ENCODE peak calls at places on chromosomes 16 and 17, in five cellular contexts. W is H9; F is activated CD8-positive, alpha-beta memory T cell treated with anti-CD3 and anti-CD28 coated beads for 4 hours; G is astrocyte of the spinal cord; P is MV-4-11. H is an unnamed sample.

GRCh38 chr16:57681950-57682728 is 12.5 kb upstream of the DRC7 start:
- DNase-seq in P (no peak), W (no peak), F (no peak), G (no peak), H (no peak)

GRCh38 chr17:40447148-40447644 is 3.9 kb downstream of the IGFBP4 start:
- DNase-seq in W (no peak), F (no peak), G (no peak), P (no peak), H (no peak)

GRCh38 chr17:69246726-69247375 is 18.2 kb upstream of the ABCA10 start:
- DNase-seq in F (no peak), G (peak), P (peak), W (no peak), H (no peak)

GRCh38 chr17:51120357-51120738 is 320 bp downstream of the SPAG9 start:
- DNase-seq in F (no peak), W (no peak), G (peak), P (no peak), H (peak)

GRCh38 chr16:57134982-57135381 is 42.6 kb downstream of the CPNE2 start:
- DNase-seq in G (no peak), W (no peak), P (no peak), F (no peak), H (peak)

GRCh38 chr17:352421-353212 is at the start of gene RPH3AL:
- DNase-seq in P (peak), G (peak), F (no peak), W (peak), H (no peak)

GRCh38 chr17:78993241-78993956 is 13.7 kb upstream of the LGALS3BP start:
- DNase-seq in W (peak), F (no peak), P (no peak), G (peak), H (peak)

GRCh38 chr17:4747847-4748246 is 8.1 kb upstream of the CXCL16 start:
- DNase-seq in G (no peak), P (peak), F (no peak), W (no peak), H (no peak)

GRCh38 chr17:58541249-58541648 is 26.8 kb upstream of the MTMR4 start:
- DNase-seq in G (no peak), W (peak), P (peak), F (no peak), H (no peak)

GRCh38 chr16:88769617-88770458 is 15.2 kb downstream of the PIEZO1 start:
- DNase-seq in P (peak), G (peak), F (no peak), W (peak), H (no peak)

GRCh38 chr17:2701161-2701995 is 10.2 kb downstream of the CLUH start:
- DNase-seq in W (peak), G (no peak), P (no peak), F (no peak), H (peak)

GRCh38 chr16:5056347-5056746 is 9.4 kb downstream of the C16orf89 start:
- DNase-seq in F (no peak), W (peak), P (peak), G (no peak), H (peak)

GRCh38 chr16:67571981-67572431 is 9.7 kb downstream of the CTCF start:
- DNase-seq in P (no peak), W (no peak), G (peak), F (no peak), H (no peak)

GRCh38 chr17:49955157-49955556 is 13.8 kb upstream of the DLX4 start:
- DNase-seq in W (no peak), P (no peak), G (no peak), F (no peak), H (no peak)

GRCh38 chr16:56102159-56102798 is 89.0 kb upstream of the GNAO1 start:
- DNase-seq in W (no peak), F (no peak), P (no peak), G (no peak), H (no peak)

GRCh38 chr17:2950846-2951245 is 112.6 kb downstream of the OR1D5 start:
- DNase-seq in G (no peak), W (peak), F (no peak), P (no peak), H (no peak)

GRCh38 chr16:27771201-27771910 is 221.4 kb downstream of the KATNIP start:
- DNase-seq in F (no peak), P (no peak), W (no peak), G (no peak), H (no peak)

GRCh38 chr17:44830359-44831269 is 527 bp upstream of the GJC1 start:
- DNase-seq in W (peak), P (no peak), F (no peak), G (peak), H (peak)

GRCh38 chr16:57783883-57784282 is 18.4 kb downstream of the KIFC3 start:
- DNase-seq in P (no peak), F (no peak), W (no peak), G (no peak), H (no peak)

GRCh38 chr17:32625971-32626370 is 139.2 kb downstream of the CDK5R1 start:
- DNase-seq in F (no peak), G (no peak), W (no peak), P (no peak), H (no peak)

GRCh38 chr16:23013484-23013883 is 135.8 kb downstream of the USP31 start:
- DNase-seq in G (no peak), P (peak), F (no peak), W (no peak), H (no peak)

GRCh38 chr16:11896776-11897175 is 19.0 kb downstream of the GSPT1 start:
- DNase-seq in P (no peak), W (no peak), F (no peak), G (peak), H (no peak)

GRCh38 chr16:2766430-2767139 is 10.5 kb downstream of the ELOB start:
- DNase-seq in P (no peak), F (no peak), G (no peak), W (no peak), H (no peak)

GRCh38 chr17:68981288-68981687 is 26.1 kb upstream of the ABCA8 start:
- DNase-seq in P (peak), W (no peak), G (peak), F (no peak), H (no peak)

GRCh38 chr17:7179317-7180254 is at the start of gene ASGR1:
- DNase-seq in P (no peak), W (no peak), G (no peak), F (no peak), H (no peak)

GRCh38 chr16:57601801-57602478 is 26.5 kb upstream of the ADGRG1 start:
- DNase-seq in P (peak), W (no peak), G (no peak), F (no peak), H (peak)

GRCh38 chr17:58337600-58338453 is 9.2 kb upstream of the TSPOAP1 start:
- DNase-seq in W (peak), G (peak), P (peak), F (peak), H (peak)

GRCh38 chr17:21089145-21089544 is 37.6 kb upstream of the DHRS7B start:
- DNase-seq in F (no peak), G (no peak), P (no peak), W (no peak), H (no peak)

GRCh38 chr17:13016881-13017622 is 775 bp downstream of the ELAC2 start:
- DNase-seq in P (peak), W (peak), G (no peak), F (no peak), H (peak)

GRCh38 chr17:82804442-82805191 is 35.2 kb downstream of the ZNF750 start:
- DNase-seq in P (no peak), G (peak), F (no peak), W (no peak), H (no peak)

GRCh38 chr16:70438325-70438982 is 446 bp downstream of the ST3GAL2 start:
- DNase-seq in F (no peak), G (no peak), P (no peak), W (no peak), H (no peak)

GRCh38 chr16:59991171-59991570 is 1257.1 kb upstream of the GOT2 start:
- DNase-seq in F (no peak), G (no peak), W (no peak), P (no peak), H (no peak)

GRCh38 chr17:17725853-17726720 is 44.8 kb downstream of the RAI1 start:
- DNase-seq in P (peak), W (no peak), F (no peak), G (no peak), H (no peak)

GRCh38 chr16:50146479-50147435 is 6.3 kb upstream of the TENT4B start:
- DNase-seq in G (no peak), W (no peak), F (no peak), P (peak), H (no peak)

GRCh38 chr17:64074704-64075484 is 54.5 kb upstream of the ICAM2 start:
- DNase-seq in F (no peak), P (peak), W (no peak), G (no peak), H (no peak)

GRCh38 chr16:27972500-27972899 is 91.0 kb downstream of the GSG1L start:
- DNase-seq in P (peak), G (peak), W (peak), F (no peak), H (peak)

H was measured in activated naive CD4-positive, alpha-beta T cell treated with anti-CD3 and anti-CD28 coated beads, Interleukin-2, amount 50 U/mL, for 16 hours.